ENCODE peak calls at places on chromosomes 12 and 14, in six cellular contexts. One of them, this sample, is unnamed.

GRCh38 chr12:122876724-122877123 is 19.2 kb downstream of the VPS37B start:
- ATAC-seq in GM12878: no peak
- ATAC-seq in HCT116: no peak
- ATAC-seq in K562: no peak
- ATAC-seq in HepG2: no peak
- ATAC-seq in upper lobe of left lung: no peak
- ATAC-seq in this sample: no peak

GRCh38 chr12:118418385-118419057 is 42.2 kb downstream of the SUDS3 start:
- ATAC-seq in GM12878: no peak
- ATAC-seq in upper lobe of left lung: no peak
- ATAC-seq in HCT116: no peak
- ATAC-seq in K562: no peak
- ATAC-seq in HepG2: no peak
- ATAC-seq in this sample: no peak

GRCh38 chr12:50400104-50400637 is 514 bp upstream of the LARP4 start:
- ATAC-seq in HepG2: no peak
- ATAC-seq in HCT116: no peak
- ATAC-seq in upper lobe of left lung: no peak
- ATAC-seq in K562: no peak
- ATAC-seq in GM12878: peak
- ATAC-seq in this sample: no peak

GRCh38 chr12:114439306-114439705 is 33.4 kb upstream of the TBX5 start:
- ATAC-seq in GM12878: no peak
- ATAC-seq in HCT116: no peak
- ATAC-seq in HepG2: no peak
- ATAC-seq in K562: no peak
- ATAC-seq in upper lobe of left lung: no peak
- ATAC-seq in this sample: no peak

GRCh38 chr12:58575281-58575680 is 345.0 kb downstream of the LRIG3 start:
- ATAC-seq in K562: no peak
- ATAC-seq in HepG2: no peak
- ATAC-seq in HCT116: no peak
- ATAC-seq in GM12878: no peak
- ATAC-seq in upper lobe of left lung: no peak
- ATAC-seq in this sample: peak

GRCh38 chr12:6946033-6946919 is 2.5 kb downstream of the C12orf57 start:
- ATAC-seq in K562: peak
- ATAC-seq in HCT116: peak
- ATAC-seq in HepG2: peak
- ATAC-seq in GM12878: peak
- ATAC-seq in upper lobe of left lung: peak
- ATAC-seq in this sample: no peak

GRCh38 chr14:61386173-61386772 is 64.9 kb downstream of the PRKCH start:
- ATAC-seq in HCT116: no peak
- ATAC-seq in upper lobe of left lung: no peak
- ATAC-seq in HepG2: no peak
- ATAC-seq in GM12878: no peak
- ATAC-seq in K562: no peak
- ATAC-seq in this sample: no peak

GRCh38 chr12:105205322-105206048 is 30.5 kb downstream of the APPL2 start:
- ATAC-seq in HCT116: no peak
- ATAC-seq in HepG2: no peak
- ATAC-seq in GM12878: no peak
- ATAC-seq in upper lobe of left lung: no peak
- ATAC-seq in K562: no peak
- ATAC-seq in this sample: no peak

GRCh38 chr14:52840916-52841315 is 49.5 kb upstream of the GNPNAT1 start:
- ATAC-seq in GM12878: peak
- ATAC-seq in HepG2: peak
- ATAC-seq in K562: no peak
- ATAC-seq in upper lobe of left lung: peak
- ATAC-seq in HCT116: peak
- ATAC-seq in this sample: peak

GRCh38 chr12:70692681-70693288 is 55.6 kb upstream of the PTPRB start:
- ATAC-seq in HCT116: peak
- ATAC-seq in HepG2: no peak
- ATAC-seq in upper lobe of left lung: no peak
- ATAC-seq in K562: peak
- ATAC-seq in GM12878: peak
- ATAC-seq in this sample: no peak

GRCh38 chr14:61498811-61499210 is 177.4 kb downstream of the PRKCH start:
- ATAC-seq in HepG2: no peak
- ATAC-seq in GM12878: no peak
- ATAC-seq in HCT116: no peak
- ATAC-seq in K562: no peak
- ATAC-seq in upper lobe of left lung: no peak
- ATAC-seq in this sample: peak

GRCh38 chr12:76008438-76008837 is 23.1 kb downstream of the PHLDA1 start:
- ATAC-seq in upper lobe of left lung: no peak
- ATAC-seq in HepG2: no peak
- ATAC-seq in HCT116: no peak
- ATAC-seq in K562: no peak
- ATAC-seq in GM12878: no peak
- ATAC-seq in this sample: no peak

GRCh38 chr14:35704793-35705493 is 104.2 kb downstream of the RALGAPA1 start:
- ATAC-seq in K562: no peak
- ATAC-seq in upper lobe of left lung: no peak
- ATAC-seq in HCT116: no peak
- ATAC-seq in HepG2: no peak
- ATAC-seq in GM12878: no peak
- ATAC-seq in this sample: no peak

GRCh38 chr12:16121953-16122352 is 155.5 kb downstream of the SLC15A5 start:
- ATAC-seq in K562: no peak
- ATAC-seq in HCT116: no peak
- ATAC-seq in HepG2: no peak
- ATAC-seq in GM12878: no peak
- ATAC-seq in upper lobe of left lung: no peak
- ATAC-seq in this sample: no peak

GRCh38 chr12:10154145-10154496 is 17.8 kb downstream of the OLR1 start:
- ATAC-seq in GM12878: no peak
- ATAC-seq in K562: no peak
- ATAC-seq in upper lobe of left lung: no peak
- ATAC-seq in HepG2: peak
- ATAC-seq in HCT116: no peak
- ATAC-seq in this sample: peak

GRCh38 chr14:24232121-24232644 is at the start of gene NEDD8:
- ATAC-seq in upper lobe of left lung: peak
- ATAC-seq in GM12878: peak
- ATAC-seq in HepG2: peak
- ATAC-seq in HCT116: peak
- ATAC-seq in K562: peak
- ATAC-seq in this sample: peak

GRCh38 chr14:24231263-24232120 is 675 bp downstream of the NEDD8 start:
- ATAC-seq in HCT116: peak
- ATAC-seq in HepG2: peak
- ATAC-seq in K562: peak
- ATAC-seq in GM12878: peak
- ATAC-seq in upper lobe of left lung: peak
- ATAC-seq in this sample: no peak

GRCh38 chr14:24234095-24235020 is 1.6 kb downstream of the GMPR2 start:
- ATAC-seq in HepG2: no peak
- ATAC-seq in upper lobe of left lung: no peak
- ATAC-seq in HCT116: no peak
- ATAC-seq in K562: no peak
- ATAC-seq in GM12878: no peak
- ATAC-seq in this sample: no peak

GRCh38 chr14:24233538-24233866 is 773 bp downstream of the GMPR2 start:
- ATAC-seq in K562: no peak
- ATAC-seq in HepG2: peak
- ATAC-seq in upper lobe of left lung: no peak
- ATAC-seq in HCT116: no peak
- ATAC-seq in GM12878: peak
- ATAC-seq in this sample: no peak

DNA sequence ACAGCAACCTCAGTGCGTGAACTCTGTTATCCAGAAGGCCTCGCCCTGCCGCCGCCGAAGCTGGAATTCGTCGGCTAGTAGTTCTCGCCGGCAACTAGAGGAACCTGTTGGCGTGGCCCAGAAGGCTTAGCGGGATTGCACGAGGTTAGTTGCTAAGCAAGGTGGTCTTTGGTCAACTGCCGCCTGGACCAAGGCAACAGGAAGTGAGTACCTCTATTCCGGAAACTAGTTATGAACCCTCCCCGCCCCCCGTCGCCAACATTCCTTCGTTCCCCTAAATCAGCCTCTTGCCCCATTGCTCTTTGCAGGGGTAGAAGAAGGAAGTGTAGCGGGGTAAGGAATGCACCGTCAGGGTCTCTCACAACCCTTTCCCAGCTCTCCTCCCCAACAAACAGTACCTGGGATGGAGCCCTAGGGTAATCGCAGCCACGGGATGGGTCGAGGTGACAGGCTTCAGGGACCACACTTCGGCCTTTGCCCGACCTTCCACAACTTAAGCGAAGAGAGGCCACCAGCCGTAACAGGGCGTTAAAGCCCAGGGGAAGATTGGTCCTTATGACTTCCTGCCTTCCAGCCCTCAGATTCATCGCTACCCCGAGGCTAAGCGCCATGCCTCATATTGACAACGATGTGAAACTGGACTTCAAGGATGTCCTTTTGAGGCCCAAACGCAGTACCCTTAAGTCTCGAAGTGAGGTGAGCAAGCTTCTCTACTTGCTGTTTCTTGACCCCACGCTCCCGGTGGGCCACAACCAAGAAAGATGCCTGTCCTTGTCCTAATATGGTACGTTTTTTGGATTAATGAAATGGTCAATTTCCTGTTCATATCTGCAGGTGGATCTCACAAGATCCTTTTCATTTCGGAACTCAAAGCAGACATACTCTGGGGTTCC is at the start of gene GMPR2:
- ATAC-seq in upper lobe of left lung: peak
- ATAC-seq in GM12878: peak
- ATAC-seq in HepG2: peak
- ATAC-seq in K562: peak
- ATAC-seq in HCT116: peak
- ATAC-seq in this sample: peak
- TF ChIP-seq POLR2AphosphoS5 in upper lobe of left lung: peak
- TF ChIP-seq POLR2AphosphoS5 in GM12878: no peak
- TF ChIP-seq POLR2AphosphoS5 in HepG2: peak
- TF ChIP-seq POLR2AphosphoS5 in K562: no peak
- TF ChIP-seq POLR2AphosphoS5 in HCT116: no peak
- TF ChIP-seq POLR2AphosphoS5 in this sample: peak

DNA sequence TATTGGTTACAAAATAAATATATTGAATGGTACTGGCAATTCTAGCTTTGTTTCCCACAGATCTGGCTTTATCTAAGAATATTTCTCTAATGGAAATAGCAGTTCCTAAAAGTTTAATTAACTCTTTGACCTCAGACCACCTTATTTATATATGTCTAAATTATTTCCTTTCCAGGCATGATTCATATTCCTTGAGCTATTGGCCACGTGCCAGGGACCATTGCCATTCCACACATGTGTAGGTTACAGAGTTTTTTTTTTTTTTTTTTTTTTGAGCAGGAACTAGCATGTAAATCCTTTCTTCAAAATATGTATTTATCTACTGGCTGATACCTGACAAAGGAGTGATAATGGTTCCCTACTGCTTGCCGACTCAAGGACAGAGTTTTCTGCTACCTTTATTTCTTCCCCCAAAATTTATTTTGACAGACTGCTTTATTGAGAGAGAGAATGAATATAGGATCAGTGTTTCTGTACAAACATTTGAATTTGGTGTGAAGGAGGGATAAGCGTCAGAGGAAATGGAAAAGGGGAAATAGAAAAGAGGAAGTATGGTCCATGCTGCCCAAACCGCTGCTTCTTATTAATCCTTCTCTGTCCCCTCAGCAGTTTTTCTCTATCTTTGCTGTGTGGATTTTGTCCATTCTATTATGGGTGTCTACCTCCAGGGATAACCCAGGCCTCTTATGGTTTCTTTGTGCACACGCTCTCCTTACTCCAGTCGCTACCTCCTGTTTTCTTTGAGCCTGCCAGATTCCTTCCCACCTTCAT is 36.4 kb downstream of the PDE3A start:
- ATAC-seq in GM12878: peak
- ATAC-seq in K562: no peak
- ATAC-seq in HCT116: no peak
- ATAC-seq in HepG2: no peak
- ATAC-seq in upper lobe of left lung: no peak
- ATAC-seq in this sample: peak
- TF ChIP-seq POLR2A in GM12878: no peak
- TF ChIP-seq POLR2A in K562: no peak
- TF ChIP-seq POLR2A in HCT116: no peak
- TF ChIP-seq POLR2A in HepG2: no peak
- TF ChIP-seq POLR2A in upper lobe of left lung: no peak
- TF ChIP-seq POLR2A in this sample: no peak

GRCh38 chr12:99918003-99918402 is 66.7 kb downstream of the ANKS1B start:
- ATAC-seq in HCT116: no peak
- ATAC-seq in K562: no peak
- ATAC-seq in HepG2: no peak
- ATAC-seq in upper lobe of left lung: no peak
- ATAC-seq in GM12878: no peak
- ATAC-seq in this sample: peak

GRCh38 chr12:99916555-99916954 is 68.2 kb downstream of the ANKS1B start:
- ATAC-seq in HepG2: no peak
- ATAC-seq in HCT116: no peak
- ATAC-seq in upper lobe of left lung: no peak
- ATAC-seq in K562: no peak
- ATAC-seq in GM12878: no peak
- ATAC-seq in this sample: no peak

GRCh38 chr12:99911967-99912366 is 72.8 kb downstream of the ANKS1B start:
- ATAC-seq in upper lobe of left lung: no peak
- ATAC-seq in HepG2: no peak
- ATAC-seq in HCT116: no peak
- ATAC-seq in GM12878: peak
- ATAC-seq in K562: no peak
- ATAC-seq in this sample: no peak

GRCh38 chr12:99914206-99914605 is 70.5 kb downstream of the ANKS1B start:
- ATAC-seq in K562: no peak
- ATAC-seq in GM12878: no peak
- ATAC-seq in HepG2: no peak
- ATAC-seq in HCT116: no peak
- ATAC-seq in upper lobe of left lung: peak
- ATAC-seq in this sample: no peak

GRCh38 chr12:99915251-99916082 is 69.3 kb downstream of the ANKS1B start:
- ATAC-seq in upper lobe of left lung: no peak
- ATAC-seq in HepG2: no peak
- ATAC-seq in K562: no peak
- ATAC-seq in GM12878: no peak
- ATAC-seq in HCT116: no peak
- ATAC-seq in this sample: no peak
- TF ChIP-seq POLR2AphosphoS5 in upper lobe of left lung: no peak
- TF ChIP-seq POLR2AphosphoS5 in HepG2: no peak
- TF ChIP-seq POLR2AphosphoS5 in K562: no peak
- TF ChIP-seq POLR2AphosphoS5 in GM12878: no peak
- TF ChIP-seq POLR2AphosphoS5 in HCT116: no peak
- TF ChIP-seq POLR2AphosphoS5 in this sample: no peak

DNA sequence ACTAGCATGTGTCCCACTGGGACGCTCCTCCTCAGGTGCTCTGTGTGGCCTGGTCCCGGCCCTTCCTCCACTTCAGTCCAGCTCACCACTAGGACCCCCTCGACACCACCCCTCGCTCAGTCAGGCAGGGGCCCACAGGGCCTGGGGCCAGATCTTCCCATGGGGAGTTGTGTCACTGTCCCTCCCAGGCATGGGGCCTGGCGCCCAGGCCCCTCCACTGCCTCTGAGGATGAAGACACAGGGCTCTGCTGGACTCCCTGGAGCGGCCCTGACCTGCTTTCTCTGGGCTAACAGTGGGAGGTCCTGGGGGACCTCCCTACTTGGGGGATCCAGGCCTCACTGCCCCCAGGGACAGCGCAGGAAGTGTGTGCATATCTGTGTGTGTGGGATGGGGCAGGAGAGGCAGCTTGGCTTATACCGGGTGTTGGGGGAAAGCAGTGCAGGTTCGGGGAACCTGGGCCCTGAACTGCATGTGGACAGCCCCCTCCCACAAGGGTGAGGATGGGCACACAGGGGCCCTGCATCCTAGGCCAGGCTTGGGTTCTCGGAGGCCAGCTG is 43.8 kb downstream of the KRT80 start:
- ATAC-seq in GM12878: no peak
- ATAC-seq in HepG2: no peak
- ATAC-seq in upper lobe of left lung: no peak
- ATAC-seq in HCT116: peak
- ATAC-seq in K562: no peak
- ATAC-seq in this sample: no peak
- TF ChIP-seq POLR2A in GM12878: no peak
- TF ChIP-seq POLR2A in HepG2: no peak
- TF ChIP-seq POLR2A in upper lobe of left lung: no peak
- TF ChIP-seq POLR2A in HCT116: peak
- TF ChIP-seq POLR2A in K562: no peak
- TF ChIP-seq POLR2A in this sample: no peak

This sample was measured in gastroesophageal sphincter.